ENCODE peak calls at places on chromosomes 4 and X, in six cellular contexts. One of them, this sample, is unnamed.

GRCh38 chrX:39158801-39159657 is 357.8 kb downstream of the MID1IP1 start:
- DNase-seq in NK-92 treated with Interleukin-12 subunit alpha and Interleukin-12 subunit beta, amount 100 ng/mL, for 24 hours: no peak
- DNase-seq in stimulated activated CD8-positive, alpha-beta memory T cell treated with anti-CD3 and anti-CD28 coated beads, Interleukin-15, amount 100 ng/mL, for 1 hour: no peak
- DNase-seq in neural progenitor cell: no peak
- DNase-seq in activated effector memory CD4-positive, alpha-beta T cell treated with anti-CD3 and anti-CD28 coated beads, Interleukin-2, amount 50 U/mL, for 16 hours: no peak
- DNase-seq in BE2C: peak; percentile 71
- DNase-seq in this sample: no peak

GRCh38 chr4:87370071-87370470 is 20.9 kb downstream of the HSD17B11 start:
- DNase-seq in NK-92 treated with Interleukin-12 subunit alpha and Interleukin-12 subunit beta, amount 100 ng/mL, for 24 hours: no peak
- DNase-seq in activated effector memory CD4-positive, alpha-beta T cell treated with anti-CD3 and anti-CD28 coated beads, Interleukin-2, amount 50 U/mL, for 16 hours: no peak
- DNase-seq in stimulated activated CD8-positive, alpha-beta memory T cell treated with anti-CD3 and anti-CD28 coated beads, Interleukin-15, amount 100 ng/mL, for 1 hour: no peak
- DNase-seq in neural progenitor cell: no peak
- DNase-seq in BE2C: no peak
- DNase-seq in this sample: no peak

GRCh38 chrX:107480272-107480671 is 30.8 kb downstream of the FRMPD3 start:
- DNase-seq in stimulated activated CD8-positive, alpha-beta memory T cell treated with anti-CD3 and anti-CD28 coated beads, Interleukin-15, amount 100 ng/mL, for 1 hour: no peak
- DNase-seq in neural progenitor cell: no peak
- DNase-seq in activated effector memory CD4-positive, alpha-beta T cell treated with anti-CD3 and anti-CD28 coated beads, Interleukin-2, amount 50 U/mL, for 16 hours: no peak
- DNase-seq in BE2C: no peak
- DNase-seq in NK-92 treated with Interleukin-12 subunit alpha and Interleukin-12 subunit beta, amount 100 ng/mL, for 24 hours: peak; percentile 8
- DNase-seq in this sample: no peak

GRCh38 chr4:11566440-11567022 is 137.8 kb upstream of the HS3ST1 start:
- DNase-seq in BE2C: no peak
- DNase-seq in NK-92 treated with Interleukin-12 subunit alpha and Interleukin-12 subunit beta, amount 100 ng/mL, for 24 hours: no peak
- DNase-seq in neural progenitor cell: no peak
- DNase-seq in activated effector memory CD4-positive, alpha-beta T cell treated with anti-CD3 and anti-CD28 coated beads, Interleukin-2, amount 50 U/mL, for 16 hours: no peak
- DNase-seq in stimulated activated CD8-positive, alpha-beta memory T cell treated with anti-CD3 and anti-CD28 coated beads, Interleukin-15, amount 100 ng/mL, for 1 hour: no peak
- DNase-seq in this sample: no peak

GRCh38 chr4:3202836-3203820 is 45.8 kb upstream of the MSANTD1 start:
- DNase-seq in BE2C: no peak
- DNase-seq in stimulated activated CD8-positive, alpha-beta memory T cell treated with anti-CD3 and anti-CD28 coated beads, Interleukin-15, amount 100 ng/mL, for 1 hour: no peak
- DNase-seq in neural progenitor cell: no peak
- DNase-seq in activated effector memory CD4-positive, alpha-beta T cell treated with anti-CD3 and anti-CD28 coated beads, Interleukin-2, amount 50 U/mL, for 16 hours: peak; percentile 77
- DNase-seq in NK-92 treated with Interleukin-12 subunit alpha and Interleukin-12 subunit beta, amount 100 ng/mL, for 24 hours: no peak
- DNase-seq in this sample: peak; percentile 12

GRCh38 chr4:41209187-41209586 is 5.2 kb downstream of the APBB2 start:
- DNase-seq in NK-92 treated with Interleukin-12 subunit alpha and Interleukin-12 subunit beta, amount 100 ng/mL, for 24 hours: peak; percentile 41
- DNase-seq in BE2C: no peak
- DNase-seq in neural progenitor cell: no peak
- DNase-seq in stimulated activated CD8-positive, alpha-beta memory T cell treated with anti-CD3 and anti-CD28 coated beads, Interleukin-15, amount 100 ng/mL, for 1 hour: no peak
- DNase-seq in activated effector memory CD4-positive, alpha-beta T cell treated with anti-CD3 and anti-CD28 coated beads, Interleukin-2, amount 50 U/mL, for 16 hours: no peak
- DNase-seq in this sample: no peak

GRCh38 chr4:93016350-93016749 is 712.6 kb downstream of the GRID2 start:
- DNase-seq in BE2C: no peak
- DNase-seq in neural progenitor cell: no peak
- DNase-seq in NK-92 treated with Interleukin-12 subunit alpha and Interleukin-12 subunit beta, amount 100 ng/mL, for 24 hours: no peak
- DNase-seq in activated effector memory CD4-positive, alpha-beta T cell treated with anti-CD3 and anti-CD28 coated beads, Interleukin-2, amount 50 U/mL, for 16 hours: no peak
- DNase-seq in stimulated activated CD8-positive, alpha-beta memory T cell treated with anti-CD3 and anti-CD28 coated beads, Interleukin-15, amount 100 ng/mL, for 1 hour: no peak
- DNase-seq in this sample: no peak

GRCh38 chrX:132490086-132490419 is 1.2 kb upstream of the MBNL3 start:
- DNase-seq in activated effector memory CD4-positive, alpha-beta T cell treated with anti-CD3 and anti-CD28 coated beads, Interleukin-2, amount 50 U/mL, for 16 hours: no peak
- DNase-seq in neural progenitor cell: peak; percentile 6
- DNase-seq in stimulated activated CD8-positive, alpha-beta memory T cell treated with anti-CD3 and anti-CD28 coated beads, Interleukin-15, amount 100 ng/mL, for 1 hour: no peak
- DNase-seq in BE2C: no peak
- DNase-seq in NK-92 treated with Interleukin-12 subunit alpha and Interleukin-12 subunit beta, amount 100 ng/mL, for 24 hours: no peak
- DNase-seq in this sample: no peak

GRCh38 chr4:108742451-108742850 is 20.4 kb downstream of the ETNPPL start:
- DNase-seq in activated effector memory CD4-positive, alpha-beta T cell treated with anti-CD3 and anti-CD28 coated beads, Interleukin-2, amount 50 U/mL, for 16 hours: no peak
- DNase-seq in stimulated activated CD8-positive, alpha-beta memory T cell treated with anti-CD3 and anti-CD28 coated beads, Interleukin-15, amount 100 ng/mL, for 1 hour: no peak
- DNase-seq in neural progenitor cell: peak; percentile 64
- DNase-seq in BE2C: no peak
- DNase-seq in NK-92 treated with Interleukin-12 subunit alpha and Interleukin-12 subunit beta, amount 100 ng/mL, for 24 hours: no peak
- DNase-seq in this sample: no peak

GRCh38 chr4:136395212-136395722 is 1137.0 kb downstream of the PCDH18 start:
- DNase-seq in stimulated activated CD8-positive, alpha-beta memory T cell treated with anti-CD3 and anti-CD28 coated beads, Interleukin-15, amount 100 ng/mL, for 1 hour: no peak
- DNase-seq in neural progenitor cell: no peak
- DNase-seq in BE2C: no peak
- DNase-seq in NK-92 treated with Interleukin-12 subunit alpha and Interleukin-12 subunit beta, amount 100 ng/mL, for 24 hours: no peak
- DNase-seq in activated effector memory CD4-positive, alpha-beta T cell treated with anti-CD3 and anti-CD28 coated beads, Interleukin-2, amount 50 U/mL, for 16 hours: no peak
- DNase-seq in this sample: no peak

GRCh38 chrX:40015693-40016092 is 82.1 kb downstream of the BCOR start:
- DNase-seq in BE2C: no peak
- DNase-seq in activated effector memory CD4-positive, alpha-beta T cell treated with anti-CD3 and anti-CD28 coated beads, Interleukin-2, amount 50 U/mL, for 16 hours: no peak
- DNase-seq in stimulated activated CD8-positive, alpha-beta memory T cell treated with anti-CD3 and anti-CD28 coated beads, Interleukin-15, amount 100 ng/mL, for 1 hour: no peak
- DNase-seq in NK-92 treated with Interleukin-12 subunit alpha and Interleukin-12 subunit beta, amount 100 ng/mL, for 24 hours: no peak
- DNase-seq in neural progenitor cell: no peak
- DNase-seq in this sample: no peak

GRCh38 chr4:165058676-165059075 is 5.0 kb downstream of the TRIM75 start:
- DNase-seq in NK-92 treated with Interleukin-12 subunit alpha and Interleukin-12 subunit beta, amount 100 ng/mL, for 24 hours: no peak
- DNase-seq in activated effector memory CD4-positive, alpha-beta T cell treated with anti-CD3 and anti-CD28 coated beads, Interleukin-2, amount 50 U/mL, for 16 hours: no peak
- DNase-seq in BE2C: no peak
- DNase-seq in stimulated activated CD8-positive, alpha-beta memory T cell treated with anti-CD3 and anti-CD28 coated beads, Interleukin-15, amount 100 ng/mL, for 1 hour: no peak
- DNase-seq in neural progenitor cell: no peak
- DNase-seq in this sample: no peak

GRCh38 chrX:46574941-46575381 is 1.4 kb downstream of the CHST7 start:
- DNase-seq in neural progenitor cell: peak; percentile 55
- DNase-seq in activated effector memory CD4-positive, alpha-beta T cell treated with anti-CD3 and anti-CD28 coated beads, Interleukin-2, amount 50 U/mL, for 16 hours: peak; percentile 79
- DNase-seq in BE2C: peak; percentile 12
- DNase-seq in NK-92 treated with Interleukin-12 subunit alpha and Interleukin-12 subunit beta, amount 100 ng/mL, for 24 hours: no peak
- DNase-seq in stimulated activated CD8-positive, alpha-beta memory T cell treated with anti-CD3 and anti-CD28 coated beads, Interleukin-15, amount 100 ng/mL, for 1 hour: no peak
- DNase-seq in this sample: peak; percentile 62

GRCh38 chr4:122045533-122045932 is 93.7 kb upstream of the TRPC3 start:
- DNase-seq in activated effector memory CD4-positive, alpha-beta T cell treated with anti-CD3 and anti-CD28 coated beads, Interleukin-2, amount 50 U/mL, for 16 hours: no peak
- DNase-seq in stimulated activated CD8-positive, alpha-beta memory T cell treated with anti-CD3 and anti-CD28 coated beads, Interleukin-15, amount 100 ng/mL, for 1 hour: no peak
- DNase-seq in NK-92 treated with Interleukin-12 subunit alpha and Interleukin-12 subunit beta, amount 100 ng/mL, for 24 hours: no peak
- DNase-seq in BE2C: peak; percentile 54
- DNase-seq in neural progenitor cell: no peak
- DNase-seq in this sample: no peak

GRCh38 chr4:33696586-33696985 is 2547.7 kb downstream of the ARAP2 start:
- DNase-seq in BE2C: no peak
- DNase-seq in stimulated activated CD8-positive, alpha-beta memory T cell treated with anti-CD3 and anti-CD28 coated beads, Interleukin-15, amount 100 ng/mL, for 1 hour: no peak
- DNase-seq in NK-92 treated with Interleukin-12 subunit alpha and Interleukin-12 subunit beta, amount 100 ng/mL, for 24 hours: no peak
- DNase-seq in neural progenitor cell: no peak
- DNase-seq in activated effector memory CD4-positive, alpha-beta T cell treated with anti-CD3 and anti-CD28 coated beads, Interleukin-2, amount 50 U/mL, for 16 hours: no peak
- DNase-seq in this sample: no peak

GRCh38 chr4:154485127-154485773 is 6.3 kb downstream of the DCHS2 start:
- DNase-seq in stimulated activated CD8-positive, alpha-beta memory T cell treated with anti-CD3 and anti-CD28 coated beads, Interleukin-15, amount 100 ng/mL, for 1 hour: no peak
- DNase-seq in BE2C: no peak
- DNase-seq in neural progenitor cell: no peak
- DNase-seq in NK-92 treated with Interleukin-12 subunit alpha and Interleukin-12 subunit beta, amount 100 ng/mL, for 24 hours: no peak
- DNase-seq in activated effector memory CD4-positive, alpha-beta T cell treated with anti-CD3 and anti-CD28 coated beads, Interleukin-2, amount 50 U/mL, for 16 hours: no peak
- DNase-seq in this sample: no peak

GRCh38 chr4:8599657-8600056 is 7.1 kb downstream of the CPZ start:
- DNase-seq in NK-92 treated with Interleukin-12 subunit alpha and Interleukin-12 subunit beta, amount 100 ng/mL, for 24 hours: no peak
- DNase-seq in BE2C: no peak
- DNase-seq in stimulated activated CD8-positive, alpha-beta memory T cell treated with anti-CD3 and anti-CD28 coated beads, Interleukin-15, amount 100 ng/mL, for 1 hour: no peak
- DNase-seq in activated effector memory CD4-positive, alpha-beta T cell treated with anti-CD3 and anti-CD28 coated beads, Interleukin-2, amount 50 U/mL, for 16 hours: no peak
- DNase-seq in neural progenitor cell: no peak
- DNase-seq in this sample: no peak

GRCh38 chr4:65670331-65671031 is at the start of gene EPHA5:
- DNase-seq in NK-92 treated with Interleukin-12 subunit alpha and Interleukin-12 subunit beta, amount 100 ng/mL, for 24 hours: no peak
- DNase-seq in activated effector memory CD4-positive, alpha-beta T cell treated with anti-CD3 and anti-CD28 coated beads, Interleukin-2, amount 50 U/mL, for 16 hours: no peak
- DNase-seq in stimulated activated CD8-positive, alpha-beta memory T cell treated with anti-CD3 and anti-CD28 coated beads, Interleukin-15, amount 100 ng/mL, for 1 hour: no peak
- DNase-seq in BE2C: peak; percentile 81
- DNase-seq in neural progenitor cell: peak; percentile 89
- DNase-seq in this sample: peak; percentile 94

GRCh38 chr4:108210989-108211725 is 42.4 kb upstream of the LEF1 start:
- DNase-seq in NK-92 treated with Interleukin-12 subunit alpha and Interleukin-12 subunit beta, amount 100 ng/mL, for 24 hours: no peak
- DNase-seq in neural progenitor cell: no peak
- DNase-seq in stimulated activated CD8-positive, alpha-beta memory T cell treated with anti-CD3 and anti-CD28 coated beads, Interleukin-15, amount 100 ng/mL, for 1 hour: no peak
- DNase-seq in activated effector memory CD4-positive, alpha-beta T cell treated with anti-CD3 and anti-CD28 coated beads, Interleukin-2, amount 50 U/mL, for 16 hours: no peak
- DNase-seq in BE2C: no peak
- DNase-seq in this sample: no peak

GRCh38 chrX:126489141-126489540 is 63.5 kb downstream of the DCAF12L1 start:
- DNase-seq in activated effector memory CD4-positive, alpha-beta T cell treated with anti-CD3 and anti-CD28 coated beads, Interleukin-2, amount 50 U/mL, for 16 hours: no peak
- DNase-seq in BE2C: no peak
- DNase-seq in neural progenitor cell: no peak
- DNase-seq in stimulated activated CD8-positive, alpha-beta memory T cell treated with anti-CD3 and anti-CD28 coated beads, Interleukin-15, amount 100 ng/mL, for 1 hour: no peak
- DNase-seq in NK-92 treated with Interleukin-12 subunit alpha and Interleukin-12 subunit beta, amount 100 ng/mL, for 24 hours: no peak
- DNase-seq in this sample: no peak

This sample was measured in endodermal cell.